ENCODE peak calls at places on chromosome 22, in eight cellular contexts. F is DND-41, E is ovary, S is body of pancreas, R is natural killer cell, W is osteoblast, H is AG04449, Z is transverse colon. D is an unnamed sample.

GRCh38 chr22:39545310-39546063 is 12.9 kb upstream of the RPS19BP1 start:
- DNase-seq in F (peak), E (no peak), S (peak), R (peak), W (no peak), H (no peak), Z (peak), D (peak)

GRCh38 chr22:38414009-38414395 is 41.0 kb downstream of the KCNJ4 start:
- DNase-seq in F (no peak), E (no peak), S (no peak), R (no peak), W (no peak), H (no peak), Z (no peak), D (no peak)

GRCh38 chr22:49268924-49269323 is 558.7 kb downstream of the BRD1 start:
- DNase-seq in F (no peak), E (no peak), S (no peak), R (no peak), W (no peak), H (no peak), Z (no peak), D (no peak)

GRCh38 chr22:37880668-37881440 is 25.2 kb upstream of the MICALL1 start:
- DNase-seq in F (no peak), E (no peak), S (no peak), R (no peak), W (peak), H (no peak), Z (no peak), D (no peak)

GRCh38 chr22:39617342-39617741 is 46.8 kb downstream of the CACNA1I start:
- DNase-seq in F (peak), E (no peak), S (no peak), R (no peak), W (peak), H (no peak), Z (no peak), D (no peak)

GRCh38 chr22:26316732-26317131 is 112.3 kb upstream of the ASPHD2 start:
- DNase-seq in F (no peak), E (no peak), S (no peak), R (no peak), W (no peak), H (no peak), Z (no peak), D (no peak)

GRCh38 chr22:48188211-48188845 is 1425.9 kb downstream of the TBC1D22A start:
- DNase-seq in F (peak), E (no peak), S (no peak), R (peak), W (no peak), H (no peak), Z (no peak), D (no peak)

GRCh38 chr22:47748887-47749286 is 986.4 kb downstream of the TBC1D22A start:
- DNase-seq in F (no peak), E (no peak), S (no peak), R (no peak), W (no peak), H (no peak), Z (no peak), D (no peak)

GRCh38 chr22:49566693-49567092 is 261.0 kb downstream of the BRD1 start:
- DNase-seq in F (no peak), E (no peak), S (peak), R (no peak), W (peak), H (no peak), Z (no peak), D (no peak)

GRCh38 chr22:25119609-25120008 is 80.0 kb upstream of the CRYBB3 start:
- DNase-seq in F (no peak), E (no peak), S (no peak), R (no peak), W (no peak), H (no peak), Z (no peak), D (no peak)

DNA sequence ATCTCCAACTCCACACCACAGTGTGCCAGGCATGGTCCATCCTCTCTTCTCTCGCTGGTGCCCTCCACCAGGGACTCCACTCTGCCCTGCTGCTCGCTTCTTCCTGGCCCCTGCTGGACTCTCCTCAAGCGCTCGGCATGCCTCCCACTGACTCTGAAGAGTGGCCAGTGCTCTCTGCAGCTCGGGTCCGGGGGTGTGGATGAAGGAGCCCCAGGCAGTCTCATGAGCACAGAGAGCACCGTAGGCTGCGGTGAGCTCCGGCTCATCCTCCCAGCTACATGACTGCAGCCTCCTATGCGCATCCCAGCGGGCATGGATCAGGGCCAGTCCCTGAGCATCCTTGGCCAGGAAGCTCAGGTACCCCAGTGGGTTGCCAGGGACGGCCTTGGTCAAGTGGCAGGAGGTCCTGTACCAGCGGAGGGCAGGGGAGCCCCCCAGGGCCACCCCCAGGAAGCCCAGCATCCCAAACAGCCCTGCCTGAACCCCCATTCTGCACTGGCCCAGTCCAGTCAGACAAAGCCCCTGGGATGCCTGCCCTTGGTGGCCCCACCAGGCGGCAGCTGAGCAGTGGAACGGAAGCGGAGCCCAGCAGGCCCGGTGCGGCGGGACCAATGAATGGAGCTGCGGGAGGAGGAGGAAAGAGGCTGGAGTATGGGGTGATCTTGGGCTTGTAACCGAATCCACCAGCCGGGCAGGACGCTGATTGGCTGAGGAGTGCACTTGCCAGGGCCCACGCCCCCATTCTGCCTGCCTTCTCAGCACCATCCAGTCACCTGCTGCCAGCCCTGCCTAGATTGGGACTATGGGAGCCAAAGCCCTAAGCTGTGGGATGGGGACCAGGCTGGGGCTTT is at the start of gene PLA2G3:
- DNase-seq in F (no peak), E (no peak), S (no peak), R (no peak), W (peak), H (no peak), Z (no peak), D (no peak)
- TF ChIP-seq CTCF in F (no peak), E (no peak), S (no peak), R (no peak), W (no peak), H (peak), Z (no peak), D (no peak)

GRCh38 chr22:19853058-19853878 is 1.4 kb downstream of the GNB1L start:
- DNase-seq in F (peak), E (no peak), S (no peak), R (no peak), W (peak), H (no peak), Z (no peak), D (no peak)

GRCh38 chr22:19853879-19854777 is 546 bp downstream of the GNB1L start:
- DNase-seq in F (peak), E (no peak), S (peak), R (no peak), W (peak), H (no peak), Z (no peak), D (peak)

GRCh38 chr22:19857382-19857781 is 2.7 kb upstream of the GNB1L start:
- DNase-seq in F (no peak), E (no peak), S (no peak), R (no peak), W (no peak), H (no peak), Z (no peak), D (no peak)

GRCh38 chr22:19855504-19856409 is 1.1 kb upstream of the GNB1L start:
- DNase-seq in F (peak), E (peak), S (peak), R (no peak), W (peak), H (no peak), Z (peak), D (no peak)

GRCh38 chr22:19854778-19855503 is at the start of the genes GNB1L and RTL10:
- DNase-seq in F (peak), E (peak), S (peak), R (peak), W (peak), H (peak), Z (peak), D (peak)
- TF ChIP-seq CTCF in F (peak), E (peak), S (no peak), R (no peak), W (no peak), H (peak), Z (peak), D (no peak)

DNA sequence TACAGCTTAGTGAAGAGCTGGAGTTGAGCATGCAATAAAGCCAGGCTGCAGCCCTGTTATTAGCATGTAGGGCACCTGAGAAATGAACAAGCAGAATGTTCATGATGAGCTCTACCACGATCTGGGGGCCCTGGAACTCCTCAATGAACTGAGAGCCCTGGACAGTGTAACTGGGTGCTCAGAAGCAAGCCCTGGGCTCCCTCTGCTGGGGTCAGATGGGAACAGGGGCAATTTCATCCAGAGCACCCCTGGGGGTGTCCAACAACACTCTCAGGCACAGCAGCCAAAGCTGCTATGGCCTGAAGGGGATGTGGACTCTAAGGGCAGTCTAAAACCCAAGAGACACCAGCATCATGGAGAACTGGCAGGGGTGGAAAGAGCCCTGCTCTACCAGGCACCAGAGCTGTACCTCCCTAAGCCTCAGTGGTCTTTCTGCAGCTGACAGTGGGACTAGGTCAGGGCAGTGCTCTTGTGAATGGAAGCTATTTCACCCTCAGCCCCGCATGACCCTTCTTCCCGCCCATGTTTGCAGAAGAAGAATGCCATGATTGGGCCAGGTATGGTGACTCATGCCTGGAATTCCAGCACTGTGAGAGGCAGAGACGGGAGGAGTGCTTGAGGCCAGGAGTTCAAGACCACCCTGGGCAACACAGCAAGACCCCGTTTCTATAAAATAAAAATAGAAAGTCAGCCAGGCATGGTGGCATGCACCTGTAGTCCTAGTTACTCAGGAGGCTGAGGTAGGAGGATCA is 28.9 kb downstream of the THOC5 start:
- DNase-seq in F (peak), E (peak), S (peak), R (peak), W (no peak), H (no peak), Z (peak), D (no peak)
- TF ChIP-seq CTCF in F (peak), E (no peak), S (peak), R (no peak), W (peak), H (peak), Z (peak), D (no peak)

DNA sequence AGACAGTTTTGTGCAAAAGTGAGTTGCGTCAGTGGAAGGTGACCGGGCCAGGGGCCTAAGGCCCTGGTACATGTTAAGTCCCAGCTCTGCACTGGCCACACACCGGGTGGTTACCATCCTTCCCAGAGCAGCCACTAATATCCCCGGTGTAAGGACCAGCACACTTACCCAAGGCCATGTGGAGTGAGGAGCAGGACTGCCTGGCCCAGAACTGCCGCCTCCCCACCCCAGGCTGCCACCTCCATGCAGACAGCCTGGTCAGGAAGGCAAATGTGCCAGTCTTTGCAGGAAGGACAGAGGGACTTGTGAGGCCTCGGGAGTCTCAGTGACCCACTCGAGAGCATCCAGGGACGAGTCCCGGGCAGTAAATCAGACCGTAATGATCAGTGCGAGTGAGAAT is 102.9 kb downstream of the MORC2 start:
- DNase-seq in F (no peak), E (no peak), S (no peak), R (no peak), W (peak), H (no peak), Z (no peak), D (no peak)
- TF ChIP-seq CTCF in F (no peak), E (no peak), S (no peak), R (no peak), W (no peak), H (no peak), Z (no peak), D (no peak)

GRCh38 chr22:28773461-28773867 is 969 bp downstream of the CCDC117 start:
- DNase-seq in F (no peak), E (no peak), S (no peak), R (no peak), W (peak), H (peak), Z (no peak), D (no peak)
- TF ChIP-seq CTCF in F (no peak), E (no peak), S (no peak), R (no peak), W (no peak), H (no peak), Z (no peak), D (no peak)

GRCh38 chr22:20985720-20986119 is 3.6 kb downstream of the LZTR1 start:
- DNase-seq in F (no peak), E (no peak), S (no peak), R (no peak), W (no peak), H (no peak), Z (no peak), D (no peak)

GRCh38 chr22:20988573-20989322 is 6.7 kb downstream of the LZTR1 start:
- DNase-seq in F (no peak), E (no peak), S (no peak), R (no peak), W (no peak), H (no peak), Z (no peak), D (no peak)

GRCh38 chr22:20986365-20986764 is 4.3 kb downstream of the LZTR1 start:
- DNase-seq in F (no peak), E (no peak), S (no peak), R (no peak), W (no peak), H (no peak), Z (no peak), D (no peak)

GRCh38 chr22:20989323-20990138 is 7.4 kb downstream of the LZTR1 start:
- DNase-seq in F (no peak), E (no peak), S (no peak), R (no peak), W (peak), H (no peak), Z (no peak), D (no peak)

DNA sequence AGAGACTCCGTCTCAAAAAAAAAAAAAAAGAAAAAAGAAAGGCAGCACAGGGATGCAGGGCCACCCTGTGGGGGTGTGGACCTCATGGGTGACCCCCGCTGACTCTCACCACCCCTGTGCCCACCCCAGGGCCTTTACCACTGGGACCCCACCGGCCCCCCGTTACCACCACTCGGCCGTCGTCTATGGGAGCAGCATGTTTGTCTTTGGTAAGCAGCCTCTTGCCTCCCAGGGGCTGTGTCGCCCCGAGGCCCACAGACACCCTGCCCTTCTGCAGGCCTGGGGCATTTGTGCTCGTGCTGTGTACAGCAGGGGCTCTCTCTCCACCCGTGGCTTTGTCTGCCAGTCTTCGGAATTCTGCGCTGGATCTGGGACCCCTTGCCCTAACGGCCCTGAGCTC is 5.3 kb downstream of the LZTR1 start:
- DNase-seq in F (no peak), E (no peak), S (no peak), R (no peak), W (no peak), H (no peak), Z (no peak), D (no peak)
- TF ChIP-seq CTCF in F (no peak), E (no peak), S (no peak), R (no peak), W (no peak), H (no peak), Z (no peak), D (no peak)

GRCh38 chr22:17997456-17997855 is 26.9 kb downstream of the MICAL3 start:
- DNase-seq in F (no peak), E (no peak), S (no peak), R (no peak), W (peak), H (no peak), Z (no peak), D (no peak)
- TF ChIP-seq CTCF in F (no peak), E (no peak), S (no peak), R (no peak), W (no peak), H (no peak), Z (no peak), D (no peak)

GRCh38 chr22:50699754-50700386 is 27.2 kb downstream of the SHANK3 start:
- DNase-seq in F (no peak), E (no peak), S (peak), R (no peak), W (peak), H (no peak), Z (no peak), D (peak)
- TF ChIP-seq CTCF in F (no peak), E (no peak), S (no peak), R (no peak), W (no peak), H (no peak), Z (no peak), D (no peak)

GRCh38 chr22:17749605-17750395 is 24.5 kb downstream of the BID start:
- DNase-seq in F (no peak), E (no peak), S (no peak), R (no peak), W (peak), H (no peak), Z (no peak), D (no peak)

GRCh38 chr22:17748555-17749353 is 25.5 kb downstream of the BID start:
- DNase-seq in F (no peak), E (no peak), S (no peak), R (no peak), W (peak), H (no peak), Z (no peak), D (no peak)

GRCh38 chr22:17751596-17751995 is 22.7 kb downstream of the BID start:
- DNase-seq in F (no peak), E (no peak), S (no peak), R (no peak), W (peak), H (no peak), Z (no peak), D (no peak)

GRCh38 chr22:17753401-17753989 is 20.8 kb downstream of the BID start:
- DNase-seq in F (no peak), E (no peak), S (no peak), R (no peak), W (peak), H (no peak), Z (no peak), D (no peak)

GRCh38 chr22:17754233-17754925 is 19.9 kb downstream of the BID start:
- DNase-seq in F (peak), E (no peak), S (no peak), R (no peak), W (peak), H (no peak), Z (no peak), D (no peak)
- TF ChIP-seq CTCF in F (peak), E (no peak), S (no peak), R (peak), W (peak), H (peak), Z (no peak), D (no peak)

DNA sequence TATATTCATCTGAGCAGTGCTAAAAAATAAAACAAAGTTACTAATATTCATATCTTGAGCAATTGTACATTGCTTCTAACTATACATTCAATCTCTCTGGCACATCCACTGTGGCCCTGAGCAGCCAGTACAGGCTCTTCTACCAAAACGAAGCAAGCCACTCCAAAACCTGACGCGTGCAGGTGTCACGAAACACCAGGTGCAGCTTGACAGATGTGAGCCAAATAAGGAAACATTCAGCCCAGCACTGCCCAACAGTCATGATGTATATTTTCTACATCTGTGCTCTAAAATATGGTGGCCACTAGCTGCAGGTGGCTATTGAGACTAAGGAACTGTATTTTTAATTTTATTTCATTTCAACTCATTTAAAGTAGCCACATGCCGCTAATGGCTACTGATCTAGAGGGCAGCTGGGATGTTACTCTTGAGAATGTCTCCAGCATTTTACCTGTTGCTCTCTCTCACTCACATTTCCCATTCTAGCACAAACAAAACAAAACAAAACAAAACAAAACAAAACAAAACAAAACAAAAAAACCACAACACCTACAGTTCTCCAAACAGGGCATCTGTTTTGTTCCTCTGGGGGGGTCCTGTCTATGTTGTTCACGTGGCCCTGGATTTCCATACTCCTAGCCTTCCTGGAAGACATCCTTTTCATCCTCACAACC is 77.7 kb downstream of the LARGE1 start:
- DNase-seq in F (no peak), E (no peak), S (no peak), R (no peak), W (no peak), H (no peak), Z (peak), D (no peak)
- TF ChIP-seq CTCF in F (no peak), E (no peak), S (no peak), R (no peak), W (no peak), H (no peak), Z (no peak), D (no peak)

D was measured in mesothelial cell of epicardium.